ENCODE peak calls at places on chromosomes 7 and 10, in nine cellular contexts. A is T follicular helper cell, F is GM10248, M is occipital lobe, D is kidney glomerular epithelial cell, E is HuH-7.5, N is cardiac muscle cell, P is keratinocyte, Y is EL. L is an unnamed sample.

GRCh38 chr10:132328738-132329137 is 3.3 kb upstream of the LRRC27 start:
- DNase-seq in E (no peak), A (no peak), F (no peak), M (no peak), Y (no peak), P (no peak), N (no peak), D (no peak), L (peak)

GRCh38 chr7:80151274-80151665 is 16.6 kb downstream of the GNAI1 start:
- DNase-seq in D (no peak), Y (peak), M (no peak), A (no peak), E (no peak), N (no peak), P (peak), F (no peak), L (no peak)

GRCh38 chr7:139542308-139543151 is 19.0 kb downstream of the CLEC2L start:
- DNase-seq in M (no peak), E (peak), P (no peak), A (no peak), N (no peak), D (no peak), F (no peak), Y (no peak), L (no peak)

GRCh38 chr10:63414481-63415260 is 51.1 kb downstream of the JMJD1C start:
- DNase-seq in D (no peak), E (no peak), A (no peak), F (no peak), N (no peak), P (no peak), Y (peak), M (no peak), L (no peak)

GRCh38 chr7:106372121-106372520 is 87.3 kb upstream of the NAMPT start:
- DNase-seq in P (no peak), M (no peak), N (no peak), E (no peak), Y (no peak), F (no peak), A (no peak), D (no peak), L (no peak)

GRCh38 chr10:86261470-86261869 is 105.1 kb downstream of the GRID1 start:
- DNase-seq in N (no peak), M (no peak), A (no peak), F (no peak), E (no peak), Y (no peak), P (no peak), D (no peak), L (peak)

GRCh38 chr7:157499835-157500153 is 163.0 kb downstream of the DNAJB6 start:
- DNase-seq in Y (no peak), E (no peak), P (no peak), D (no peak), A (no peak), F (no peak), N (no peak), M (no peak), L (no peak)

GRCh38 chr10:60182691-60183090 is 207.0 kb downstream of the ANK3 start:
- DNase-seq in P (no peak), E (no peak), D (no peak), A (no peak), M (no peak), N (no peak), F (no peak), Y (peak), L (no peak)

GRCh38 chr7:44473295-44473694 is 17.2 kb downstream of the NUDCD3 start:
- DNase-seq in D (peak), E (peak), M (no peak), F (no peak), A (no peak), Y (peak), N (no peak), P (peak), L (no peak)

GRCh38 chr10:70232155-70232858 is 922 bp downstream of the PPA1 start:
- DNase-seq in N (peak), E (peak), M (no peak), Y (peak), F (peak), A (no peak), D (peak), P (no peak), L (no peak)

L was measured in chondrocyte.